ENCODE peak calls at places on chromosomes 7 and 10, in four cellular contexts. Z is GM12864; Q is activated CD4-positive, alpha-beta T cell treated with anti-CD3 and anti-CD28 coated beads, Interleukin-2, amount 10 ng/mL, durations not matched to agents 7 days and 5 days; K is naive thymus-derived CD8-positive, alpha-beta T cell. C is an unnamed sample.

GRCh38 chr10:10942441-10942840 is 75.2 kb upstream of the CELF2 start:
- DNase-seq in Z (no peak), K (no peak), Q (no peak), C (no peak)

GRCh38 chr7:156985101-156985967 is 25.1 kb downstream of the MNX1 start:
- DNase-seq in K (no peak), Z (no peak), Q (no peak), C (no peak)

GRCh38 chr10:52472406-52473146 is 158.5 kb downstream of the DKK1 start:
- DNase-seq in Z (no peak), Q (no peak), K (no peak), C (no peak)

GRCh38 chr7:24911213-24911603 is 68.8 kb downstream of the OSBPL3 start:
- DNase-seq in Q (peak), Z (no peak), K (peak), C (no peak)

GRCh38 chr7:106660862-106661720 is at the start of gene CCDC71L:
- DNase-seq in Q (peak), Z (peak), K (peak), C (peak)

GRCh38 chr7:30315589-30315988 is 31.2 kb downstream of the ZNRF2 start:
- DNase-seq in K (no peak), Q (no peak), Z (no peak), C (no peak)

GRCh38 chr7:40546616-40547501 is 412.1 kb downstream of the SUGCT start:
- DNase-seq in Z (no peak), Q (no peak), K (no peak), C (no peak)

GRCh38 chr10:69961168-69961863 is 91.3 kb upstream of the MACROH2A2 start:
- DNase-seq in Z (no peak), K (no peak), Q (no peak), C (no peak)

GRCh38 chr10:69911571-69912528 is 110.1 kb downstream of the COL13A1 start:
- DNase-seq in Q (no peak), K (no peak), Z (no peak), C (no peak)

GRCh38 chr10:42942279-42942932 is 134.5 kb upstream of the RET start:
- DNase-seq in Z (no peak), K (no peak), Q (no peak), C (no peak)

GRCh38 chr7:66967029-66967428 is 28.4 kb downstream of the SBDS start:
- DNase-seq in Q (no peak), Z (no peak), K (no peak), C (no peak)

GRCh38 chr10:11678074-11678793 is 63.9 kb upstream of the ECHDC3 start:
- DNase-seq in K (no peak), Z (peak), Q (no peak), C (no peak)

GRCh38 chr10:92553959-92554358 is 19.9 kb downstream of the IDE start:
- DNase-seq in K (no peak), Q (no peak), Z (no peak), C (no peak)

GRCh38 chr7:114791771-114792170 is 130.1 kb upstream of the MDFIC start:
- DNase-seq in K (no peak), Z (no peak), Q (no peak), C (no peak)

GRCh38 chr7:94266278-94266677 is 128.4 kb upstream of the COL1A2 start:
- DNase-seq in Q (no peak), K (no peak), Z (no peak), C (no peak)

GRCh38 chr7:17144313-17144712 is 154.1 kb upstream of the AHR start:
- DNase-seq in Z (no peak), Q (peak), K (no peak), C (peak)

GRCh38 chr10:5607594-5607993 is 58.8 kb downstream of the ASB13 start:
- DNase-seq in K (no peak), Z (no peak), Q (no peak), C (no peak)

GRCh38 chr7:24383055-24383454 is 99.1 kb downstream of the NPY start:
- DNase-seq in Z (no peak), K (no peak), Q (no peak), C (no peak)